ENCODE peak calls at places on chromosomes 13 and 19, in four cellular contexts. E, H, W and J are unnamed samples.

GRCh38 chr19:14031719-14032480 is at the start of gene IL27RA:
- DNase-seq in W (peak), H (no peak), E (peak), J (no peak)

GRCh38 chr13:54198911-54199310 is 1170.3 kb downstream of the OLFM4 start:
- DNase-seq in H (no peak), W (no peak), E (no peak), J (no peak)

GRCh38 chr19:34707661-34708060 is 26.4 kb upstream of the ZNF181 start:
- DNase-seq in W (no peak), E (no peak), H (no peak), J (no peak)

GRCh38 chr19:41029524-41030432 is 38.7 kb downstream of the CYP2B6 start:
- DNase-seq in E (no peak), W (no peak), H (peak), J (no peak)

GRCh38 chr13:49240017-49240416 is 7.7 kb upstream of the CDADC1 start:
- DNase-seq in E (peak), H (no peak), W (peak), J (no peak)

GRCh38 chr13:20192470-20193141 is at the start of gene GJB2:
- DNase-seq in E (no peak), H (no peak), W (no peak), J (no peak)

GRCh38 chr19:50962245-50962644 is 7.1 kb downstream of the KLK6 start:
- DNase-seq in W (no peak), E (no peak), H (no peak), J (no peak)

GRCh38 chr13:111911141-111911720 is 155.7 kb upstream of the SOX1 start:
- DNase-seq in W (peak), H (peak), E (no peak), J (no peak)

GRCh38 chr19:7983995-7984837 is 21.2 kb downstream of the ELAVL1 start:
- DNase-seq in E (peak), H (no peak), W (no peak), J (no peak)

GRCh38 chr19:4971424-4971793 is 2.5 kb downstream of the KDM4B start:
- DNase-seq in E (peak), W (peak), H (no peak), J (no peak)

GRCh38 chr19:7004313-7004931 is 16.8 kb downstream of the MBD3L2B start:
- DNase-seq in E (peak), W (no peak), H (no peak), J (no peak)

GRCh38 chr13:74464656-74465055 is 330.5 kb upstream of the KLF12 start:
- DNase-seq in E (no peak), W (no peak), H (no peak), J (no peak)

GRCh38 chr19:50889638-50890037 is 16.4 kb downstream of the KLK2 start:
- DNase-seq in E (no peak), W (no peak), H (no peak), J (no peak)

GRCh38 chr19:17751103-17751911 is at the start of gene FCHO1:
- DNase-seq in H (no peak), W (no peak), E (no peak), J (no peak)

GRCh38 chr13:98675837-98676236 is 76.6 kb downstream of the SLC15A1 start:
- DNase-seq in E (no peak), H (no peak), W (no peak), J (no peak)

GRCh38 chr13:112774829-112775565 is 85.2 kb downstream of the ATP11A start:
- DNase-seq in W (no peak), E (no peak), H (no peak), J (no peak)